ENCODE peak calls at places on chromosomes 13 and 19, in seven cellular contexts. D is activated CD4-positive, alpha-beta memory T cell treated with anti-CD3 and anti-CD28 coated beads, Interleukin-2, amount 10 ng/mL, durations not matched to agents 7 days and 5 days; Z is activated naive CD4-positive, alpha-beta T cell treated with Interleukin-2 at 50 U/mL for 16 hours; E is A549; V is stimulated activated CD4-positive, alpha-beta T cell treated with anti-CD3 and anti-CD28 coated beads, Interleukin-15, amount 100 ng/mL, for 24 hours; M is left lung; R is choroid plexus epithelial cell. C is an unnamed sample.

GRCh38 chr13:50733392-50733791 is 110.1 kb downstream of the DLEU7 start:
- DNase-seq in V (no peak), R (no peak), D (no peak), E (no peak), Z (no peak), M (no peak), C (no peak)

GRCh38 chr19:47471733-47472457 is at the start of gene SLC8A2:
- DNase-seq in E (peak; percentile 75), V (peak; percentile 66), M (peak; percentile 50), Z (peak; percentile 64), R (peak; percentile 84), D (peak; percentile 70), C (peak; percentile 76)

GRCh38 chr19:4069331-4069959 is 2.7 kb upstream of the ZBTB7A start:
- DNase-seq in M (no peak), E (no peak), V (peak; percentile 73), D (peak; percentile 84), R (no peak), Z (peak; percentile 62), C (peak; percentile 87)

GRCh38 chr13:109976206-109976997 is 190.0 kb upstream of the IRS2 start:
- DNase-seq in R (no peak), D (no peak), M (no peak), Z (no peak), E (no peak), V (no peak), C (no peak)

GRCh38 chr19:1942078-1942933 is 1.3 kb downstream of the CSNK1G2 start:
- DNase-seq in M (peak; percentile 85), V (peak; percentile 83), R (peak; percentile 73), E (peak; percentile 70), Z (peak; percentile 77), D (peak; percentile 85), C (peak; percentile 82)

GRCh38 chr13:30051531-30052060 is 201.2 kb upstream of the UBL3 start:
- DNase-seq in E (no peak), M (no peak), Z (no peak), R (no peak), D (no peak), V (no peak), C (no peak)

GRCh38 chr19:31353826-31354225 is 4.6 kb upstream of the TSHZ3 start:
- DNase-seq in R (no peak), E (no peak), V (no peak), Z (no peak), D (no peak), M (no peak), C (peak; percentile 21)

GRCh38 chr19:31306006-31306753 is 43.1 kb downstream of the TSHZ3 start:
- DNase-seq in R (no peak), Z (no peak), D (no peak), M (peak; percentile 27), E (no peak), V (no peak), C (no peak)

GRCh38 chr13:41492432-41493267 is 35.3 kb downstream of the RGCC start:
- DNase-seq in E (no peak), D (peak; percentile 27), V (no peak), M (no peak), Z (no peak), R (no peak), C (peak; percentile 39)

GRCh38 chr13:43567608-43568007 is 219.2 kb downstream of the ENOX1 start:
- DNase-seq in R (peak; percentile 69), Z (no peak), E (no peak), V (no peak), M (no peak), D (no peak), C (no peak)

GRCh38 chr13:102347490-102347889 is 54.4 kb downstream of the FGF14 start:
- DNase-seq in Z (no peak), E (no peak), R (no peak), M (no peak), V (no peak), D (no peak), C (no peak)

GRCh38 chr19:23283925-23284324 is 33.7 kb upstream of the ZNF724 start:
- DNase-seq in Z (peak; percentile 71), M (no peak), E (no peak), R (peak; percentile 65), D (peak; percentile 46), V (peak; percentile 73), C (peak; percentile 76)

GRCh38 chr13:39538826-39539555 is 64.0 kb downstream of the LHFPL6 start:
- DNase-seq in M (no peak), R (peak; percentile 26), Z (no peak), E (no peak), V (no peak), D (no peak), C (no peak)

GRCh38 chr13:63075126-63075525 is 1659.5 kb upstream of the PCDH20 start:
- DNase-seq in R (no peak), E (no peak), M (no peak), V (no peak), D (no peak), Z (no peak), C (no peak)

GRCh38 chr13:47553329-47553977 is 447.6 kb downstream of the SUCLA2 start:
- DNase-seq in V (no peak), E (no peak), R (no peak), D (no peak), M (no peak), Z (no peak), C (no peak)

GRCh38 chr19:55340784-55341147 is 1.1 kb downstream of the KMT5C start:
- DNase-seq in Z (no peak), V (peak; percentile 32), R (no peak), D (peak; percentile 34), M (no peak), E (no peak), C (peak; percentile 53)

GRCh38 chr13:27770809-27771208 is 21.5 kb upstream of the GSX1 start:
- DNase-seq in E (peak; percentile 15), Z (no peak), V (peak; percentile 32), D (no peak), R (peak; percentile 44), M (no peak), C (peak; percentile 59)

GRCh38 chr19:47644743-47645499 is 36.0 kb downstream of the BICRA start:
- DNase-seq in Z (no peak), R (no peak), V (no peak), D (no peak), E (no peak), M (no peak), C (no peak)

GRCh38 chr19:48480151-48480475 is 10.9 kb downstream of the CYTH2 start:
- DNase-seq in R (peak; percentile 48), V (peak; percentile 41), M (no peak), Z (peak; percentile 36), D (no peak), E (no peak), C (peak; percentile 59)

GRCh38 chr19:16293133-16294085 is 31.2 kb upstream of the KLF2 start:
- DNase-seq in D (no peak), M (peak; percentile 53), Z (no peak), V (no peak), E (peak; percentile 71), R (peak; percentile 97), C (no peak)

GRCh38 chr19:8396563-8397203 is 6.5 kb downstream of the RAB11B start:
- DNase-seq in M (peak; percentile 60), D (peak; percentile 86), R (peak; percentile 75), E (peak; percentile 38), V (peak; percentile 77), Z (peak; percentile 78), C (peak; percentile 89)

GRCh38 chr19:53010494-53010893 is 3.2 kb upstream of the ERVV-1 start:
- DNase-seq in Z (no peak), R (no peak), D (no peak), M (no peak), V (no peak), E (no peak), C (no peak)